ENCODE peak calls at places on chromosomes 16 and 17, in five cellular contexts. One of them, this sample, is unnamed.

GRCh38 chr17:33118391-33118790 is 126.7 kb downstream of the SPACA3 start:
- DNase-seq in MM.1S: no peak
- DNase-seq in iris pigment epithelial cell: no peak
- DNase-seq in activated CD8-positive, alpha-beta memory T cell treated with anti-CD3 and anti-CD28 coated beads for 48 hours: no peak
- DNase-seq in activated T-helper 1 cell treated with Interleukin-2 at 50 U/mL for 16 hours: no peak
- DNase-seq in this sample: no peak

GRCh38 chr17:34607917-34608316 is 28.5 kb downstream of the TMEM132E start:
- DNase-seq in MM.1S: no peak
- DNase-seq in activated CD8-positive, alpha-beta memory T cell treated with anti-CD3 and anti-CD28 coated beads for 48 hours: no peak
- DNase-seq in iris pigment epithelial cell: no peak
- DNase-seq in activated T-helper 1 cell treated with Interleukin-2 at 50 U/mL for 16 hours: no peak
- DNase-seq in this sample: no peak

GRCh38 chr17:43900858-43901754 is 6.2 kb downstream of the MPP2 start:
- DNase-seq in iris pigment epithelial cell: no peak
- DNase-seq in activated CD8-positive, alpha-beta memory T cell treated with anti-CD3 and anti-CD28 coated beads for 48 hours: no peak
- DNase-seq in activated T-helper 1 cell treated with Interleukin-2 at 50 U/mL for 16 hours: no peak
- DNase-seq in MM.1S: no peak
- DNase-seq in this sample: no peak

GRCh38 chr16:2005646-2006045 is 4.0 kb downstream of the ZNF598 start:
- DNase-seq in MM.1S: no peak
- DNase-seq in activated T-helper 1 cell treated with Interleukin-2 at 50 U/mL for 16 hours: no peak
- DNase-seq in iris pigment epithelial cell: no peak
- DNase-seq in activated CD8-positive, alpha-beta memory T cell treated with anti-CD3 and anti-CD28 coated beads for 48 hours: no peak
- DNase-seq in this sample: no peak

GRCh38 chr16:81337097-81337496 is 22.3 kb downstream of the GAN start:
- DNase-seq in activated T-helper 1 cell treated with Interleukin-2 at 50 U/mL for 16 hours: no peak
- DNase-seq in iris pigment epithelial cell: peak
- DNase-seq in MM.1S: no peak
- DNase-seq in activated CD8-positive, alpha-beta memory T cell treated with anti-CD3 and anti-CD28 coated beads for 48 hours: no peak
- DNase-seq in this sample: no peak

GRCh38 chr16:6207124-6207523 is 1109.5 kb upstream of the EEF2KMT start:
- DNase-seq in activated T-helper 1 cell treated with Interleukin-2 at 50 U/mL for 16 hours: no peak
- DNase-seq in activated CD8-positive, alpha-beta memory T cell treated with anti-CD3 and anti-CD28 coated beads for 48 hours: no peak
- DNase-seq in MM.1S: no peak
- DNase-seq in iris pigment epithelial cell: no peak
- DNase-seq in this sample: no peak

GRCh38 chr16:73231969-73232554 is 184.1 kb upstream of the ZFHX3 start:
- DNase-seq in MM.1S: no peak
- DNase-seq in activated CD8-positive, alpha-beta memory T cell treated with anti-CD3 and anti-CD28 coated beads for 48 hours: no peak
- DNase-seq in activated T-helper 1 cell treated with Interleukin-2 at 50 U/mL for 16 hours: no peak
- DNase-seq in iris pigment epithelial cell: no peak
- DNase-seq in this sample: no peak

GRCh38 chr17:66727634-66728570 is 107.0 kb upstream of the CACNG5 start:
- DNase-seq in activated T-helper 1 cell treated with Interleukin-2 at 50 U/mL for 16 hours: no peak
- DNase-seq in iris pigment epithelial cell: peak
- DNase-seq in activated CD8-positive, alpha-beta memory T cell treated with anti-CD3 and anti-CD28 coated beads for 48 hours: no peak
- DNase-seq in MM.1S: no peak
- DNase-seq in this sample: peak

GRCh38 chr17:43864161-43864706 is 17.3 kb downstream of the CD300LG start:
- DNase-seq in activated T-helper 1 cell treated with Interleukin-2 at 50 U/mL for 16 hours: no peak
- DNase-seq in iris pigment epithelial cell: no peak
- DNase-seq in MM.1S: no peak
- DNase-seq in activated CD8-positive, alpha-beta memory T cell treated with anti-CD3 and anti-CD28 coated beads for 48 hours: no peak
- DNase-seq in this sample: no peak

GRCh38 chr17:37092041-37092440 is 143.3 kb downstream of the AATF start:
- DNase-seq in activated T-helper 1 cell treated with Interleukin-2 at 50 U/mL for 16 hours: no peak
- DNase-seq in MM.1S: no peak
- DNase-seq in activated CD8-positive, alpha-beta memory T cell treated with anti-CD3 and anti-CD28 coated beads for 48 hours: no peak
- DNase-seq in iris pigment epithelial cell: peak
- DNase-seq in this sample: no peak